ENCODE peak calls at places on chromosomes 5 and 9, in five cellular contexts. X is K562, G is HepG2, T is mammary epithelial cell, J is H1. W is an unnamed sample.

GRCh38 chr5:41057231-41057630 is 13.9 kb downstream of the MROH2B start:
- DNase-seq in X (no peak), G (no peak), T (no peak), J (no peak), W (no peak)

GRCh38 chr5:102975457-102976182 is 144.3 kb downstream of the GIN1 start:
- DNase-seq in X (no peak), G (no peak), T (peak; percentile 8), J (no peak), W (peak; percentile 84)

GRCh38 chr5:74919487-74919886 is 53.3 kb upstream of the FAM169A start:
- DNase-seq in X (peak; percentile 54), G (peak; percentile 60), T (peak; percentile 45), J (no peak), W (peak; percentile 58)

GRCh38 chr9:133003071-133003461 is 24.6 kb downstream of the GFI1B start:
- DNase-seq in X (peak; percentile 80), G (no peak), T (no peak), J (no peak), W (no peak)

GRCh38 chr5:96761618-96762017 is 46.1 kb downstream of the ERAP1 start:
- DNase-seq in X (no peak), G (no peak), T (no peak), J (no peak), W (no peak)

GRCh38 chr5:169712428-169712827 is 75.4 kb downstream of the DOCK2 start:
- DNase-seq in X (no peak), G (no peak), T (no peak), J (no peak), W (no peak)

GRCh38 chr5:173327084-173327947 is 898 bp downstream of the STC2 start:
- DNase-seq in X (peak; percentile 53), G (no peak), T (peak; percentile 20), J (no peak), W (peak; percentile 70)

GRCh38 chr5:107917983-107918382 is 247.2 kb upstream of the EFNA5 start:
- DNase-seq in X (no peak), G (no peak), T (no peak), J (no peak), W (no peak)

GRCh38 chr5:33867236-33867635 is 24.6 kb downstream of the ADAMTS12 start:
- DNase-seq in X (no peak), G (no peak), T (no peak), J (no peak), W (no peak)

GRCh38 chr5:89255845-89256463 is 373.0 kb upstream of the MEF2C start:
- DNase-seq in X (peak; percentile 74), G (no peak), T (peak; percentile 61), J (peak; percentile 0), W (peak; percentile 81)

GRCh38 chr5:107673106-107673367 is 2.3 kb upstream of the EFNA5 start:
- DNase-seq in X (no peak), G (no peak), T (no peak), J (no peak), W (no peak)

GRCh38 chr5:137264041-137264440 is 235.1 kb downstream of the SPOCK1 start:
- DNase-seq in X (no peak), G (no peak), T (no peak), J (no peak), W (no peak)

GRCh38 chr9:86287013-86287412 is 4.7 kb upstream of the ISCA1 start:
- DNase-seq in X (peak; percentile 71), G (peak; percentile 55), T (peak; percentile 8), J (no peak), W (peak; percentile 75)

GRCh38 chr5:151150484-151151262 is 6.9 kb downstream of the ANXA6 start:
- DNase-seq in X (no peak), G (no peak), T (no peak), J (no peak), W (peak; percentile 74)

GRCh38 chr5:68247627-68248026 is 32.1 kb downstream of the PIK3R1 start:
- DNase-seq in X (no peak), G (no peak), T (no peak), J (no peak), W (no peak)

GRCh38 chr5:44952376-44952775 is 143.6 kb downstream of the MRPS30 start:
- DNase-seq in X (peak; percentile 40), G (peak; percentile 18), T (peak; percentile 30), J (no peak), W (peak; percentile 20)

GRCh38 chr9:17004500-17004899 is 130.3 kb upstream of the CNTLN start:
- DNase-seq in X (no peak), G (no peak), T (no peak), J (no peak), W (peak; percentile 63)

GRCh38 chr5:7763621-7764072 is 87.3 kb downstream of the CFAP90 start:
- DNase-seq in X (no peak), G (no peak), T (no peak), J (no peak), W (no peak)

GRCh38 chr9:109974143-109974917 is 194.3 kb downstream of the PALM2AKAP2 start:
- DNase-seq in X (no peak), G (no peak), T (no peak), J (no peak), W (no peak)

GRCh38 chr9:83199240-83199639 is 136.3 kb upstream of the RASEF start:
- DNase-seq in X (no peak), G (peak; percentile 44), T (peak; percentile 46), J (no peak), W (peak; percentile 50)

GRCh38 chr5:160751297-160751696 is 100.7 kb downstream of the ATP10B start:
- DNase-seq in X (no peak), G (no peak), T (no peak), J (no peak), W (no peak)

GRCh38 chr9:126612813-126613641 is 701 bp upstream of the LMX1B start:
- DNase-seq in X (no peak), G (no peak), T (peak; percentile 48), J (no peak), W (no peak)
- TF ChIP-seq EZH2 in X (no peak), G (no peak), T (no peak), J (peak; percentile 94), W (peak; percentile 98)

GRCh38 chr5:126998895-126999570 is 31.3 kb downstream of the MARCHF3 start:
- DNase-seq in X (no peak), G (no peak), T (no peak), J (no peak), W (no peak)
- TF ChIP-seq EZH2 in X (no peak), G (no peak), T (no peak), J (no peak), W (no peak)

GRCh38 chr9:137053944-137054931 is at the start of gene ENTPD2:
- DNase-seq in X (peak; percentile 72), G (peak; percentile 35), T (peak; percentile 73), J (no peak), W (no peak)

GRCh38 chr9:137051145-137051724 is 2.6 kb downstream of the ENTPD2 start:
- DNase-seq in X (no peak), G (no peak), T (no peak), J (no peak), W (no peak)

GRCh38 chr9:137052293-137052692 is 1.6 kb downstream of the ENTPD2 start:
- DNase-seq in X (no peak), G (no peak), T (no peak), J (no peak), W (no peak)

GRCh38 chr9:137054932-137055384 is 1.1 kb upstream of the ENTPD2 start:
- DNase-seq in X (no peak), G (peak; percentile 46), T (no peak), J (no peak), W (no peak)

DNA sequence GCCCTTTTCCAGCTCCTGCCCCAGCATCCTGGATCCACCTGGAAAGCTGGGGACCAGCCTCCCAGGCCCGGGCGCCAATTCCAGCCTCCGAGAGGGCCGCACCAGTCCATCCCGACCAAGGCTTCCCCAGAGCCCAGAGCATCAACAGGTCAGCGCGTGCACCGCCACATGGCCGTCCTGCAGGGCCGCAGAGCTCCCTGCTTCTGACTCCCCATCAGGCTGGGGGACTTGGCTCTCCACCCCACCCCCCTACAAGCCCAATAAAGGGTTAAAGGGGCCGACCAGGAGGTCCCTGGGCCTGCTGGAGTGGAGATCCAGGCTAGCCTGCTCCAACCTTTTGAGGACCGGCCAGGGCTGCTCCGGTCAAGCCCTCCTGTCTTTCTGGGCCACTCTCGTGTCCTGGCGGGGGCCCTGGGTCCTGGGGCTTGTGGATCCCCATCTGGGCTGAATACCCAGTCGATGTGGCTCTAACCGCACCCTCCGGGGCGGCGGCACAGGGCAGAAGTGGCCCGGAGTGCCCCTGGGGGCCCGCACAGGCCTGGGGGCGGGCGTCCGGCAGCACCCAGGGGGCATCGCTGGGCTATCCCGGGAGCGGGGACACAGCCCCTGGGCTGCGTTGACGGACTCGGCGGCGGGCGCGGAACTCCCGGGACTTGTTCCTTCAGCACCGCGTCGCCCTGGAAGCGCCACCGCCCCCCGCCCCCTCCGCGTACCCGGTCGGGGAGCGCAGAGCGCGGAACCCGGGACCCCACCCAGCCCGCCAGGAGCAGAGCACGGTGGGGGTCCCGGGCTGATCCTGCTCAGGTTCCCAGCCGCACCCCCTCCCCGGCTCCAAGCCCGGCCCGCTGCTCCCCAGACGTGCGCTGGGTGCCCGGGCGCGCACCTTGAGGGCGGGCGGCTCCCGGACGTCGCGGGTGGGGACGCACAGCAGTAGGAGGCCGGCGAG is 590 bp downstream of the ENTPD2 start:
- DNase-seq in X (no peak), G (no peak), T (no peak), J (no peak), W (no peak)
- TF ChIP-seq EZH2 in X (no peak), G (no peak), T (no peak), J (peak; percentile 73), W (peak; percentile 68)

GRCh38 chr9:97501177-97501971 is at the start of gene TMOD1:
- DNase-seq in X (peak; percentile 86), G (peak; percentile 35), T (peak; percentile 52), J (no peak), W (peak; percentile 20)

GRCh38 chr9:97502984-97503861 is 1.8 kb downstream of the TMOD1 start:
- DNase-seq in X (peak; percentile 97), G (no peak), T (no peak), J (no peak), W (no peak)

GRCh38 chr9:97501972-97502221 is 431 bp downstream of the TMOD1 start:
- DNase-seq in X (no peak), G (no peak), T (no peak), J (no peak), W (no peak)

GRCh38 chr9:97503862-97504210 is 2.4 kb downstream of the TMOD1 start:
- DNase-seq in X (no peak), G (no peak), T (no peak), J (no peak), W (no peak)

GRCh38 chr9:97502222-97502983 is 937 bp downstream of the TMOD1 start:
- DNase-seq in X (peak; percentile 41), G (no peak), T (no peak), J (peak; percentile 9), W (no peak)
- TF ChIP-seq EZH2 in X (no peak), G (no peak), T (peak; percentile 47), J (peak; percentile 85), W (peak; percentile 67)